ENCODE peak calls at places on chromosome 21, in five cellular contexts. K is Karpas-422, Y is right atrium auricular region, P is brain microvascular endothelial cell, L is SJSA1. V is an unnamed sample. For H3K36me3, the result is how much of the 10 kb centered on the place peaks cover.

GRCh38 chr21:41622201-41622600 is 114.2 kb upstream of the TMPRSS2 start:
- DNase-seq in K (no peak), Y (no peak), P (no peak), L (no peak), V (no peak)

GRCh38 chr21:38660333-38661295 is 145.1 kb upstream of the ETS2 start:
- DNase-seq in K (no peak), Y (no peak), P (no peak), L (peak), V (no peak)

GRCh38 chr21:33265664-33266049 is 510 bp upstream of the IL10RB start:
- DNase-seq in K (peak), Y (peak), P (no peak), L (no peak), V (peak)

GRCh38 chr21:22758478-22758877 is 1760.3 kb downstream of the NCAM2 start:
- DNase-seq in K (no peak), Y (no peak), P (no peak), L (no peak), V (no peak)

GRCh38 chr21:39066829-39067785 is 116.1 kb downstream of the PSMG1 start:
- DNase-seq in K (no peak), Y (no peak), P (no peak), L (no peak), V (no peak)

GRCh38 chr21:42403611-42404231 is at the start of gene UBASH3A:
- DNase-seq in K (no peak), Y (no peak), P (no peak), L (no peak), V (no peak)

GRCh38 chr21:41961753-41962152 is 7.9 kb upstream of the C2CD2 start:
- DNase-seq in K (no peak), Y (no peak), P (no peak), L (no peak), V (no peak)

GRCh38 chr21:27555996-27556395 is 589.1 kb upstream of the ADAMTS5 start:
- DNase-seq in K (no peak), Y (no peak), P (no peak), L (no peak), V (no peak)

GRCh38 chr21:34143783-34144182 is 70.4 kb downstream of the MRPS6 start:
- DNase-seq in K (no peak), Y (no peak), P (no peak), L (no peak), V (no peak)

GRCh38 chr21:37186983-37187382 is 80.2 kb downstream of the VPS26C start:
- DNase-seq in K (no peak), Y (no peak), P (no peak), L (no peak), V (no peak)

GRCh38 chr21:37184784-37185593 is 82.1 kb downstream of the VPS26C start:
- DNase-seq in K (no peak), Y (no peak), P (no peak), L (no peak), V (no peak)

GRCh38 chr21:37182222-37182621 is 84.9 kb downstream of the VPS26C start:
- DNase-seq in K (no peak), Y (no peak), P (no peak), L (no peak), V (no peak)

GRCh38 chr21:37181059-37181458 is 86.1 kb downstream of the VPS26C start:
- DNase-seq in K (no peak), Y (no peak), P (no peak), L (no peak), V (no peak)

DNA sequence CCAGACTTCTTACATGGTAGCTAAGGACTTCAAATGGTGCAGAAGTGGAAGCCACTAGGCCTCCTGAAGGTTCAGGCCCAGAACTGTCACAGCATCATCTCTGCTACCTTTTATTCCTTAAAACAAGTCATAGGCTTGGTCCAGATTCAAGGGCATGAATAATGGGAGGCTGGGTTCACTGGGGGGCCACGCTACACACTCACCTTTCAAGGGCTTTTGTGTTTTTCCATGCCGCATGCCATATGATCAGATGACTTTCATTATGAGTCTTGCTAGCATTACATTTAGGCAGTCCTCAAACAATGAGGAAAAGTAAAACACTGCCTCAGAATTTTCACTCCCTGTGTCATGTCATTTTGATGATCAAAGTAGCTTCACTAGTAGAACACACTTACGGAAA is 83.4 kb downstream of the VPS26C start:
- DNase-seq in K (no peak), Y (no peak), P (no peak), L (no peak), V (no peak)
- H3K36me3 ChIP-seq in K (under half), Y (under half), P (half or more), L (half or more), V (under half)

GRCh38 chr21:45135122-45135521 is 60.7 kb downstream of the ADARB1 start:
- DNase-seq in K (no peak), Y (no peak), P (no peak), L (no peak), V (no peak)
- H3K36me3 ChIP-seq in K (under half), Y (under half), P (under half), L (under half), V (under half)

GRCh38 chr21:46414965-46415275 is 43.8 kb upstream of the DIP2A start:
- DNase-seq in K (no peak), Y (no peak), P (no peak), L (no peak), V (no peak)
- H3K36me3 ChIP-seq in K (under half), Y (under half), P (under half), L (half or more), V (under half)

DNA sequence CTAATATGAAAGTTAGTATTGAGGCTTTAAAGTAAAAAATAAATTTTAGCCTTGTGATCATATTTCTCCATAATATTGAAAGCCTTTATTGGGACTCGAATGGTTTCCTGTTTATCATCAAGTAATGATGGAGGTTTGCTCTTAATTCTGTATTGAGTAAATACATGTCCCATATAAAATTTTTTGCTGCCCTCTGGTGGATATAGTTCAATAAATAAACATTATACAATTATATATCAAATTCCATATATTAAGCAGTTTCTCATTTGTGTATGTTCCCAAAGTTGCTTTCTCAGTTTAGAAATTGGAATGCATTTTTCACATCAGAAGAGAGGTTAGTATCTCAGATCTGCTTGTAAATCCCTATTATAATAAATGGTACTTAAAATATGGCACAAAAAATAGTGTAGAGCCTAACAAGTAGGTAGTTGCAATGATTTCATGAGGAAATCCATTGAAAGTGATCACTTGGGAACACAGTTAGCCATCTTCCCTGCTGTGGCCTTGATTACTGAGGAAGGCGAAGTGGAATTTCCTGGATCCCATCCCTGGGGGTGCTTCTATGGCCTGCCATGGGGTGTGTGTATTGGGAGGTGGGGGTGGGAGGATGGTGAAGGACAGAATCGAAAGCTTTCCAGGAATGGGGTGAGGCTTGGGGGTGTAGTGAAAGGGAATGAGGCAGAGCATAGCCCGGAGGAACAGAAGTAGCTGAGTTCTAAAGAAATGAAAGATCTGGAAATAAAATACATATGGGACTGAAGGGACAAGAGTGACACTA is 84.1 kb upstream of the C21orf91 start:
- DNase-seq in K (peak), Y (no peak), P (no peak), L (peak), V (no peak)
- H3K36me3 ChIP-seq in K (under half), Y (under half), P (under half), L (under half), V (under half)

GRCh38 chr21:32004281-32004680 is 131.5 kb downstream of the HUNK start:
- DNase-seq in K (no peak), Y (no peak), P (no peak), L (no peak), V (no peak)

GRCh38 chr21:31993826-31994791 is 121.3 kb downstream of the HUNK start:
- DNase-seq in K (no peak), Y (no peak), P (no peak), L (no peak), V (no peak)

GRCh38 chr21:32001390-32001789 is 128.6 kb downstream of the HUNK start:
- DNase-seq in K (no peak), Y (no peak), P (no peak), L (no peak), V (no peak)

DNA sequence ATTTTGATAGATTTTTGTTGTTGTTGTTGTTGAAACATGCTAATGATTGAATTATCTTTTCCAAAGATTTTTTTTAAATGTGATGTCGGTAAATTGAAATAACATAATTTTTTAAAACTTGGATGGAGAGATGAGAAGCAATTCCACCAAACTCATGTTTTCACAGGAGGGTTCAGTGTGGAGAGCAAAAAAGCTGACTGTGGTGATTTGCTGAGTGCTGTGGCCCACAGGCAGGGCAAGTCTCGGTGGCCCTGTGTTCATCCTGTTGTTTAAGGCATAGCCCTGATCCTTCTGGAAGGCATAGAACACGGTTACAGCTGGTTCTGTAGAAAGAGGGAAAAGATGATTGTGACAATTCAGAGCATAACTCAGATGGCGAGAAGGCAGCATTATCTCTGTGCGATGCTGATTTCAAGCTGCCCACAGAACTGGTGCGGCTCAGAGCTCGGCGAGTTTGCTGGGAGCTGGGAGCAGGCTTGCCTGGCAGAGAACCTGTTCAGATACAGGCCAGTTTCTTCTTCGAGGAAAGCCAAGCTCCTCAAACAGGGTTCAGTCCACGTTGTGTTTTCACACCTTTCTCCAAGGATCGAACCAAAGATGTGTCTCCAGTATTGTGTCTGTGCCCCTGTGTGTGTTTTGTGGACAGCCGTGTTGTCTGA is 127.1 kb downstream of the HUNK start:
- DNase-seq in K (no peak), Y (no peak), P (no peak), L (no peak), V (no peak)
- H3K36me3 ChIP-seq in K (under half), Y (under half), P (under half), L (half or more), V (under half)

DNA sequence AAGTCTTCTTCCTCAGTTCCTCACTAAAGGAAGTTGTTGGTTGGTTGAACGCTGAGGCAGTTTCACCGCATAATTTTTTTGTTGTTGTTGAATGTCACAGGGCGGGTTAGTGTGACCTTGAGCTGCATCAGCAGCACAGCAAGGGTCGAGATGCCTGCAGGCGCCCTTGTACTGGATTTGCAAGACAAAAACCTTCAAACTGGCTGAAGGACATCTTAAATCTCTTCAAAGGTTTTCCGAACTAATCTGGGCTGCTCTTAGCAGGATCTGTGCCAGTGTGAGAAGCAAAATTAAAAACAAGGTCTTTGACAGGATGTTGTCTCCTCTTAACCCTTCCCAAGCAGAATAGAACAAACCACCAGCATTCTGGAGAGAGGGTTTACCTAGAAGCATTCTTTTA is 59.4 kb downstream of the NRIP1 start:
- DNase-seq in K (no peak), Y (no peak), P (no peak), L (peak), V (no peak)
- H3K36me3 ChIP-seq in K (under half), Y (under half), P (under half), L (under half), V (under half)

DNA sequence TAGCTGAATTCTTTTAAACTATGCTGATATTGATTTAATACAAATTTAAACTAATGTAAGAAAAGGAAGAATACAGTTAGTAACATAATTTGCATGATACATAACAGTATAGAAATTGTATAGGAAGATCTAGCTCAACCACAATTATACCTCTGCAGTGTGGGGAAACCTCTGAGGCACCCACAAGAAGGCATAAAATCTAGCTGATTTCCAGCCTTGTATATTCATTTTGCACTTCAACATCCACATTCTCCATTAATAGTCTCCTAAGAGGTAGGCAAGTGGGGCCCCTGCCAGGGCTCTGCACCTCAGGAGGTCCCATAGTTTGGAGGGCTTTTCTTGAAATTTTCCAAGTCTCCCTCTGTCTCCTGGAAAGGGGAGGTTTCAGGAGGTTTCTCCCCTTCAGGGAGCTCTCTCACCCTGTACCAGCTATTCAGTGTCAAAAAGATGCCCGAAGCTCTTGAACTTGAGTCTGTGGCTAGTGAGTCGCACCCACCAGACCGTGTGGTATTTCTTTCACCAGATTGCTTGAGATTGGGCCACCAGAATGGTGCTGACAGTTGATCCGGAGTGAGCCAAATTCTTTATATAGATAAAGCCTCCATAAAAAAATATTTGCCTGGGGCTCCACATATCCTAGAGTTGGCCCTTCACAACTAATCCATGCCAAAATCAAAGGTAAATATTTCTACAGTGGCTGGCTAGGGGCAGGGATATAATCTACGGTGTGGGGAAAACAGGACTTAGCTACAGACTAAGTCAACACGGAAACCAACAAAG is 108.2 kb downstream of the TIAM1 start:
- DNase-seq in K (peak), Y (no peak), P (peak), L (peak), V (peak)
- H3K36me3 ChIP-seq in K (under half), Y (under half), P (under half), L (under half), V (under half)

GRCh38 chr21:45060089-45060488 is 14.3 kb upstream of the ADARB1 start:
- DNase-seq in K (no peak), Y (no peak), P (no peak), L (no peak), V (no peak)

GRCh38 chr21:45064618-45065399 is 9.6 kb upstream of the ADARB1 start:
- DNase-seq in K (no peak), Y (no peak), P (no peak), L (peak), V (no peak)

GRCh38 chr21:45067462-45068285 is 6.7 kb upstream of the ADARB1 start:
- DNase-seq in K (no peak), Y (no peak), P (no peak), L (no peak), V (no peak)

GRCh38 chr21:45060675-45061311 is 13.6 kb upstream of the ADARB1 start:
- DNase-seq in K (no peak), Y (no peak), P (no peak), L (no peak), V (no peak)

GRCh38 chr21:45064091-45064490 is 10.3 kb upstream of the ADARB1 start:
- DNase-seq in K (no peak), Y (no peak), P (no peak), L (no peak), V (no peak)
- H3K36me3 ChIP-seq in K (under half), Y (under half), P (under half), L (under half), V (under half)

DNA sequence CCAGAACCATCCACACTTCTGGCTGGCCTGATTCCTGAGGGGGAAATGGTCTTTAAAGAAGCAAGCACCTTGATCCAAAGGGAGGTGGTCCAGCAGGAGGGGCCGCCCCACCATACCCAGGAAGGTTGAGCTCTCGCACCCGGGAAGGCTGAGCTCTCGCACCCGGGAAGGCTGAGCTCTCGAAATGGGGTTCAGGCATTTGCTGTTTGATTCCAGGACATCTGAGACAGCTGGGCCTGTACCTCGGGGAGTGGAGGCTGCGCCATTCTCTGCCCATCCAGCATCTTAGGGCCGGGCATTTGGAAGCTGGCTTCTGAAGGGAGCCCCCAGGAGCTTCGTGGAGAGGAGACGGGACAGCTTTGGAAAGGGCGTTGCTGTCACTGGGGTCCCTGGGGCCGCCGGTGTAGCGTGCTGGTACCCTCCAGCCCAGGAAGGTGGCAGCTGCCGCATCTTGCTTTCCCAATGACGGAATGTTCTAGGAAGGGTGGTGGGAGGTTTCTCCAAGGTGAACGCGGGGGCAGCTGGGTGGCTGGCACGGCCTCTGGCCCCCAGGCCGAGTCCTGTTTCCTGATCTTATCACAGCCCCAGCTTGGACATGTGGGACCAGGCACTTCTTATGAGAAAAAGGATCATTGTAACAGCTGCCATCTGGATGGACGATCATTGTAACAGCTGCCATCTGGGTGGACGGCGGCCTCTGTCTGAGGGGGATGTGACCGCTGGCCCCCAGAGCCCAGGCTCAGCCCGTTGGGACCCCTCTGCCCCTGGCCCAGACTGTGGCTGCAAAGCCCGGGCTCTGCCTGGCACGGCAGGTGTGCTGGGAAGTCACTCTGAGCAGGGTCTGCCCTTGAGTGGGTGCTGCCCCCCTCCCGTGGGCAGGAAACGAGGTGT is 61.6 kb downstream of the COL18A1 start:
- DNase-seq in K (no peak), Y (no peak), P (no peak), L (no peak), V (no peak)
- H3K36me3 ChIP-seq in K (under half), Y (under half), P (under half), L (under half), V (under half)

V was measured in Caco-2.